ENCODE peak calls at places on chromosomes 5 and 9, in ten cellular contexts. J, C, T, A, Z, H, U, L, D and W are unnamed samples. For H3K4me1 and H3K9me3, the result is how much of the 10 kb centered on the place peaks cover.

GRCh38 chr5:72818866-72819534 is 2.5 kb downstream of the TNPO1 start:
- DNase-seq in J (peak), C (peak), T (peak), A (peak), Z (peak), H (peak), U (peak), L (peak), D (peak), W (peak)

GRCh38 chr9:92265159-92265558 is 28.3 kb downstream of the IARS1 start:
- DNase-seq in J (no peak), C (no peak), T (no peak), A (no peak), Z (no peak), H (no peak), U (no peak), L (no peak), D (no peak), W (no peak)

GRCh38 chr5:13771011-13771571 is 173.4 kb downstream of the DNAH5 start:
- DNase-seq in J (no peak), C (no peak), T (no peak), A (no peak), Z (no peak), H (no peak), U (no peak), L (no peak), D (no peak), W (no peak)

GRCh38 chr5:126096442-126096841 is 326.8 kb upstream of the GRAMD2B start:
- DNase-seq in J (no peak), C (no peak), T (no peak), A (no peak), Z (no peak), H (no peak), U (no peak), L (no peak), D (no peak), W (no peak)

GRCh38 chr5:82165740-82166530 is 112.2 kb downstream of the RPS23 start:
- DNase-seq in J (peak), C (peak), T (peak), A (peak), Z (peak), H (peak), U (no peak), L (peak), D (no peak), W (peak)

GRCh38 chr5:1293416-1293996 is 1.4 kb downstream of the TERT start:
- DNase-seq in J (no peak), C (no peak), T (no peak), A (no peak), Z (no peak), H (no peak), U (peak), L (peak), D (no peak), W (peak)

GRCh38 chr9:131884222-131884621 is 144.3 kb upstream of the RAPGEF1 start:
- DNase-seq in J (no peak), C (no peak), T (no peak), A (no peak), Z (no peak), H (no peak), U (no peak), L (no peak), D (no peak), W (no peak)

GRCh38 chr9:130940693-130941576 is 1.9 kb upstream of the FIBCD1 start:
- DNase-seq in J (peak), C (peak), T (peak), A (peak), Z (peak), H (peak), U (peak), L (peak), D (peak), W (peak)

GRCh38 chr5:168327994-168328393 is 36.5 kb downstream of the WWC1 start:
- DNase-seq in J (no peak), C (no peak), T (no peak), A (no peak), Z (no peak), H (no peak), U (no peak), L (no peak), D (no peak), W (no peak)

GRCh38 chr5:73989956-73990355 is 364.0 kb downstream of the ARHGEF28 start:
- DNase-seq in J (no peak), C (no peak), T (no peak), A (peak), Z (no peak), H (no peak), U (no peak), L (no peak), D (no peak), W (no peak)

GRCh38 chr9:79014929-79015699 is 556.7 kb upstream of the TLE4 start:
- DNase-seq in J (no peak), C (no peak), T (no peak), A (peak), Z (no peak), H (no peak), U (no peak), L (no peak), D (no peak), W (no peak)

GRCh38 chr9:94656976-94657375 is 17.7 kb upstream of the FBP1 start:
- DNase-seq in J (no peak), C (peak), T (no peak), A (no peak), Z (no peak), H (no peak), U (no peak), L (no peak), D (no peak), W (no peak)

GRCh38 chr9:126329476-126330275 is 3.0 kb downstream of the MVB12B start:
- DNase-seq in J (no peak), C (no peak), T (peak), A (no peak), Z (no peak), H (no peak), U (no peak), L (no peak), D (no peak), W (no peak)

GRCh38 chr5:171736976-171737848 is 48.4 kb upstream of the SMIM23 start:
- DNase-seq in J (no peak), C (no peak), T (no peak), A (no peak), Z (no peak), H (no peak), U (no peak), L (no peak), D (no peak), W (no peak)

GRCh38 chr5:176587398-176587797 is 22.6 kb downstream of the GPRIN1 start:
- DNase-seq in J (no peak), C (no peak), T (no peak), A (no peak), Z (no peak), H (no peak), U (no peak), L (no peak), D (no peak), W (no peak)

GRCh38 chr9:371349-371748 is 156.7 kb downstream of the DOCK8 start:
- DNase-seq in J (no peak), C (no peak), T (no peak), A (no peak), Z (no peak), H (no peak), U (no peak), L (no peak), D (no peak), W (no peak)

GRCh38 chr5:78537821-78538220 is 110.8 kb downstream of the LHFPL2 start:
- DNase-seq in J (no peak), C (peak), T (no peak), A (peak), Z (peak), H (no peak), U (no peak), L (no peak), D (no peak), W (no peak)

GRCh38 chr9:788777-789176 is 52.7 kb upstream of the DMRT1 start:
- DNase-seq in J (no peak), C (no peak), T (no peak), A (no peak), Z (no peak), H (no peak), U (no peak), L (no peak), D (no peak), W (no peak)

GRCh38 chr9:99140685-99141314 is 35.9 kb downstream of the TGFBR1 start:
- DNase-seq in J (peak), C (peak), T (peak), A (peak), Z (peak), H (peak), U (no peak), L (peak), D (no peak), W (no peak)

GRCh38 chr5:24492231-24492630 is 152.5 kb downstream of the CDH10 start:
- DNase-seq in J (no peak), C (no peak), T (no peak), A (no peak), Z (no peak), H (no peak), U (no peak), L (no peak), D (no peak), W (no peak)

GRCh38 chr9:93177676-93178075 is 6.3 kb upstream of the WNK2 start:
- DNase-seq in J (no peak), C (no peak), T (no peak), A (no peak), Z (no peak), H (no peak), U (no peak), L (no peak), D (no peak), W (no peak)

GRCh38 chr9:129702563-129702962 is 37.1 kb downstream of the PRRX2 start:
- DNase-seq in J (no peak), C (no peak), T (peak), A (no peak), Z (no peak), H (no peak), U (no peak), L (no peak), D (no peak), W (peak)
- H3K4me1 ChIP-seq in J (under half), C (under half), T (under half), A (under half), Z (under half), H (under half), U (under half), L (under half), D (under half), W (under half)

GRCh38 chr5:158599132-158599531 is 500.6 kb downstream of the EBF1 start:
- DNase-seq in J (no peak), C (no peak), T (no peak), A (no peak), Z (peak), H (no peak), U (no peak), L (no peak), D (no peak), W (no peak)

GRCh38 chr5:158590936-158591863 is 508.5 kb downstream of the EBF1 start:
- DNase-seq in J (no peak), C (peak), T (peak), A (no peak), Z (peak), H (no peak), U (no peak), L (peak), D (no peak), W (no peak)

GRCh38 chr5:158589939-158590338 is 509.8 kb downstream of the EBF1 start:
- DNase-seq in J (peak), C (no peak), T (no peak), A (no peak), Z (no peak), H (no peak), U (no peak), L (no peak), D (no peak), W (no peak)

GRCh38 chr5:158593925-158594324 is 505.8 kb downstream of the EBF1 start:
- DNase-seq in J (no peak), C (no peak), T (no peak), A (no peak), Z (no peak), H (no peak), U (no peak), L (no peak), D (no peak), W (no peak)

GRCh38 chr5:158594595-158595242 is 505.0 kb downstream of the EBF1 start:
- DNase-seq in J (no peak), C (no peak), T (no peak), A (no peak), Z (peak), H (no peak), U (no peak), L (no peak), D (no peak), W (no peak)
- H3K9me3 ChIP-seq in J (under half), C (under half), T (under half), A (under half), Z (under half), H (under half), U (under half), L (under half), D (under half), W (under half)

GRCh38 chr9:96065482-96066251 is 190.2 kb downstream of the ERCC6L2 start:
- DNase-seq in J (no peak), C (no peak), T (no peak), A (no peak), Z (no peak), H (no peak), U (no peak), L (no peak), D (no peak), W (no peak)

GRCh38 chr9:96067004-96067403 is 191.5 kb downstream of the ERCC6L2 start:
- DNase-seq in J (no peak), C (no peak), T (no peak), A (no peak), Z (no peak), H (no peak), U (no peak), L (no peak), D (no peak), W (no peak)

GRCh38 chr9:96068511-96068910 is 193.0 kb downstream of the ERCC6L2 start:
- DNase-seq in J (no peak), C (no peak), T (peak), A (no peak), Z (no peak), H (no peak), U (no peak), L (no peak), D (no peak), W (no peak)

GRCh38 chr9:96069821-96070220 is 194.3 kb downstream of the ERCC6L2 start:
- DNase-seq in J (no peak), C (no peak), T (no peak), A (no peak), Z (no peak), H (no peak), U (no peak), L (no peak), D (no peak), W (no peak)

GRCh38 chr9:96067551-96068076 is 192.1 kb downstream of the ERCC6L2 start:
- DNase-seq in J (no peak), C (no peak), T (no peak), A (no peak), Z (no peak), H (no peak), U (no peak), L (no peak), D (no peak), W (no peak)
- H3K27ac ChIP-seq in J (no peak), C (no peak), T (peak), A (no peak), Z (no peak), H (no peak), U (no peak), L (no peak), D (no peak), W (peak)

DNA sequence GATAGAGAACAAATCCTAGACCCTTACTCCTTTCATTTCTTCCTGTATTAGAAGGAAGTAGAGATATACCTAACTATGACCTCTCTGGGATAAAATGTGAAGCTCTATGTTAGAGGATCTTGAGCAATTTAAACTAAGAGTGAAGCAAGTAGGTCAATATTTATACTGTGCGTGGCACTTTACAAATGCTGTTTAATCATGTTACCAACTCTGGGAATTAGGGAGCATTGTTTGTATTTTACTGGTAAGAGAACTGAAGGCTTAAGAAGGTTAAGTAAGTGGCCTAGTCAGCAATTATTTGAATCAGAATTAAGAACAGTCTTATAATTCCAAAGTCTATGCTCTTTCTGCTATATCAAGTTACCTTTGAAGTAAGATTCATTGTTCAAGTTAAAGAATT is 12.0 kb downstream of the TNC start:
- DNase-seq in J (no peak), C (no peak), T (peak), A (no peak), Z (no peak), H (no peak), U (no peak), L (no peak), D (no peak), W (no peak)
- H3K4me1 ChIP-seq in J (under half), C (under half), T (under half), A (under half), Z (under half), H (under half), U (under half), L (under half), D (under half), W (under half)

GRCh38 chr5:135615581-135616260 is 36.9 kb upstream of the CXCL14 start:
- DNase-seq in J (no peak), C (no peak), T (no peak), A (no peak), Z (no peak), H (no peak), U (no peak), L (peak), D (no peak), W (no peak)
- H3K9me3 ChIP-seq in J (under half), C (under half), T (under half), A (under half), Z (under half), H (under half), U (under half), L (under half), D (under half), W (under half)

GRCh38 chr9:120464176-120464575 is 115.8 kb downstream of the CDK5RAP2 start:
- DNase-seq in J (no peak), C (no peak), T (no peak), A (no peak), Z (no peak), H (no peak), U (no peak), L (no peak), D (no peak), W (no peak)

GRCh38 chr9:120464857-120465421 is 115.0 kb downstream of the CDK5RAP2 start:
- DNase-seq in J (no peak), C (no peak), T (no peak), A (no peak), Z (no peak), H (no peak), U (no peak), L (no peak), D (no peak), W (no peak)

DNA sequence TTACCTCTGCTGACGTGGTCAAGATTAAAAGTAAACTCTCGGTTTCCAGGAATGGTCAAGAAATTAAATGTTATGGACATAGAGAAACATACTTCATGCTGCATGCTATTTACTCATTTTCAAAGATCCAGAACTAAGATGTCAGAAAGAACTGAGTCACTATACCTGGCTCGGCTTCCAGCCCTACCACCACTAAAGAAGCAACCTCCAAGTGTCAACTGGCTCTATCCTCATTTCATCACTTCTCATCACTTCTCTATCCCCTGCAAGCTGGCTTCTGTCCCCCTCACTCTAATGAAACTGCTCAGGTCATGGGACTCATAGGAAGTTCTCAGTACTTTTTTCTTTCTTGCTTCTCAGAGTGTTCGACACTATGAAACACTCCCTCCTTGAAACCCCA is 116.2 kb downstream of the CDK5RAP2 start:
- DNase-seq in J (no peak), C (no peak), T (no peak), A (no peak), Z (no peak), H (no peak), U (no peak), L (no peak), D (no peak), W (no peak)
- H3K27ac ChIP-seq in J (no peak), C (no peak), T (no peak), A (no peak), Z (no peak), H (no peak), U (no peak), L (no peak), D (no peak), W (peak)

GRCh38 chr9:124914753-124915405 is 26.0 kb downstream of the GOLGA1 start:
- DNase-seq in J (no peak), C (no peak), T (no peak), A (no peak), Z (no peak), H (no peak), U (no peak), L (no peak), D (no peak), W (no peak)

GRCh38 chr9:124908098-124908497 is 32.8 kb downstream of the GOLGA1 start:
- DNase-seq in J (no peak), C (no peak), T (no peak), A (no peak), Z (no peak), H (no peak), U (no peak), L (no peak), D (no peak), W (no peak)

GRCh38 chr9:124911766-124912165 is 29.1 kb downstream of the GOLGA1 start:
- DNase-seq in J (no peak), C (no peak), T (no peak), A (no peak), Z (no peak), H (no peak), U (no peak), L (no peak), D (no peak), W (no peak)

DNA sequence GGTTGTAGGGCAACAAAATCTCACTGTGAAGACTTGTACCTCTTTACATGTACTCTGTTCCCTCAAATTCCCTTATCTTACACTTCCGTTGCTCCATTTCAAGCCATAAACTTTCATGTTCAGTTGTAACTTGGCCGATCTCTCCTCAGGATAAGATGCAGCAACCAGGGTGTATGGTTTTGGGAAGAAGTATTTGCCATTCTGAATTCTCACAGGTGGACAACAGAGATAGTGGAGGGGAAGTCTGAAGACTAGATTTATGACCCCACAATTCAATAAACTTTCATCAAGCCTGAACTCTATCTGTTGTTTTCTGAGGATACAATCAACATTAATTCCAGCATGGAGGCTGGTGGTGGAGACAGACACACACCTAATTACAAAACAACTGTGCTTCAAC is 27.5 kb downstream of the GOLGA1 start:
- DNase-seq in J (no peak), C (no peak), T (no peak), A (no peak), Z (no peak), H (no peak), U (no peak), L (no peak), D (no peak), W (no peak)
- H3K4me1 ChIP-seq in J (under half), C (under half), T (under half), A (under half), Z (under half), H (under half), U (under half), L (under half), D (under half), W (under half)

GRCh38 chr5:12658871-12659446 is 754.7 kb upstream of the CTNND2 start:
- DNase-seq in J (peak), C (no peak), T (no peak), A (no peak), Z (no peak), H (no peak), U (no peak), L (no peak), D (no peak), W (no peak)

GRCh38 chr5:12659675-12660074 is 755.4 kb upstream of the CTNND2 start:
- DNase-seq in J (peak), C (no peak), T (no peak), A (no peak), Z (no peak), H (no peak), U (no peak), L (no peak), D (no peak), W (no peak)

DNA sequence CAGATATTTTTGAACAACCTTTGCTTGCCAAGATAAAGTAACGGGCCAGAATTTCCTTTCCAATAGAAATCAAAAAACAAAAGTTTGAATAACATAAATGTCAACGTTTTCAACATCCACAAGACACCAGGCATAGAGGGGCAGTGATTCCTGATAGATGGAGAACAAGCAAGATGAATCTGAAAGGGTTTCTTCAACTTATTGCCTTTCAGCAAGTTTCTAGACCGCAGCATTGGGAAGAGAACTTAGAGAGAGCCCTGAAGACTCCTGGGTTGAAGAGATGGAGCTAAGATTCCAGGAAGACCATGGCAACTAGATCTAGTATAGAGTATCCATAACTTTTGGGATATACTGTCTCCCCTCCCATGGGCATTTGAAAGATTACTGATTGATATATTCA is 751.4 kb upstream of the CTNND2 start:
- DNase-seq in J (no peak), C (no peak), T (no peak), A (no peak), Z (no peak), H (no peak), U (no peak), L (no peak), D (no peak), W (no peak)
- H3K9me3 ChIP-seq in J (under half), C (under half), T (under half), A (under half), Z (under half), H (under half), U (under half), L (under half), D (under half), W (under half)